ENCODE peak calls at places on chromosomes 7 and 10, in four cellular contexts. E is heart right ventricle, M is hepatocyte, H is astrocyte. V is an unnamed sample. For H3K36me3 and H3K9me3, the result is how much of the 10 kb centered on the place peaks cover.

GRCh38 chr7:1050254-1050906 is 6.0 kb downstream of the GPR146 start:
- DNase-seq in H (no peak), E (no peak), M (no peak), V (no peak)

GRCh38 chr10:127908106-127908957 is 1.4 kb downstream of the PTPRE start:
- DNase-seq in H (peak), E (peak), M (no peak), V (no peak)

GRCh38 chr10:124569623-124570470 is 108.2 kb downstream of the LHPP start:
- DNase-seq in M (no peak), H (no peak), E (no peak), V (no peak)

GRCh38 chr10:12803781-12804180 is 197.7 kb downstream of the CCDC3 start:
- DNase-seq in M (no peak), E (no peak), H (no peak), V (no peak)

GRCh38 chr10:71820966-71821365 is 30.1 kb downstream of the PSAP start:
- DNase-seq in H (no peak), M (no peak), E (no peak), V (no peak)

GRCh38 chr7:51219261-51219988 is 97.2 kb downstream of the COBL start:
- DNase-seq in M (no peak), H (no peak), E (no peak), V (no peak)

GRCh38 chr10:112950714-112951348 is 784 bp downstream of the TCF7L2 start:
- DNase-seq in H (peak), E (peak), M (peak), V (peak)

GRCh38 chr7:96723622-96724021 is 14.0 kb upstream of the SEM1 start:
- DNase-seq in H (no peak), M (no peak), E (no peak), V (no peak)

GRCh38 chr7:3194501-3195141 is 106.4 kb upstream of the SDK1 start:
- DNase-seq in E (no peak), H (peak), M (peak), V (peak)

GRCh38 chr10:339038-339391 is 203.8 kb downstream of the ZMYND11 start:
- DNase-seq in M (no peak), H (no peak), E (no peak), V (no peak)

GRCh38 chr10:46556515-46557318 is at the start of gene GPRIN2:
- DNase-seq in M (peak), E (no peak), H (no peak), V (peak)

GRCh38 chr10:129161184-129161583 is 305.9 kb upstream of the MGMT start:
- DNase-seq in M (peak), H (no peak), E (no peak), V (no peak)

GRCh38 chr10:79149662-79150443 is 81.1 kb downstream of the ZMIZ1 start:
- DNase-seq in H (no peak), E (peak), M (peak), V (peak)

GRCh38 chr7:98021588-98022351 is 31.8 kb upstream of the OCM2 start:
- DNase-seq in H (peak), E (peak), M (peak), V (peak)

GRCh38 chr7:130356760-130357611 is 12.4 kb downstream of the CPA5 start:
- DNase-seq in M (peak), E (no peak), H (peak), V (no peak)

GRCh38 chr7:106563466-106564150 is 97.3 kb downstream of the CCDC71L start:
- DNase-seq in M (peak), H (no peak), E (no peak), V (no peak)

GRCh38 chr7:95927781-95928180 is 155.4 kb downstream of the DYNC1I1 start:
- DNase-seq in E (peak), M (no peak), H (no peak), V (no peak)

GRCh38 chr7:6306471-6306870 is 34.0 kb upstream of the CYTH3 start:
- DNase-seq in E (no peak), M (no peak), H (peak), V (no peak)

GRCh38 chr10:77325233-77325537 is 312.4 kb downstream of the KCNMA1 start:
- DNase-seq in M (no peak), H (no peak), E (no peak), V (no peak)

GRCh38 chr10:82953331-82953730 is 1078.3 kb downstream of the NRG3 start:
- DNase-seq in M (no peak), E (no peak), H (no peak), V (no peak)

GRCh38 chr7:88665892-88666514 is 93.5 kb upstream of the ZNF804B start:
- DNase-seq in H (no peak), E (no peak), M (peak), V (no peak)

GRCh38 chr7:116710764-116711452 is 38.9 kb downstream of the MET start:
- DNase-seq in M (no peak), H (no peak), E (no peak), V (no peak)

GRCh38 chr7:55194522-55194921 is 170.6 kb upstream of the LANCL2 start:
- DNase-seq in H (no peak), E (no peak), M (no peak), V (no peak)

GRCh38 chr7:105087981-105088380 is 74.0 kb downstream of the KMT2E start:
- DNase-seq in M (no peak), E (no peak), H (no peak), V (no peak)

GRCh38 chr7:79495544-79496272 is 42.2 kb upstream of the MAGI2 start:
- DNase-seq in M (no peak), E (no peak), H (peak), V (no peak)

GRCh38 chr7:15397921-15398560 is 163.8 kb downstream of the AGMO start:
- DNase-seq in M (no peak), H (peak), E (no peak), V (no peak)

DNA sequence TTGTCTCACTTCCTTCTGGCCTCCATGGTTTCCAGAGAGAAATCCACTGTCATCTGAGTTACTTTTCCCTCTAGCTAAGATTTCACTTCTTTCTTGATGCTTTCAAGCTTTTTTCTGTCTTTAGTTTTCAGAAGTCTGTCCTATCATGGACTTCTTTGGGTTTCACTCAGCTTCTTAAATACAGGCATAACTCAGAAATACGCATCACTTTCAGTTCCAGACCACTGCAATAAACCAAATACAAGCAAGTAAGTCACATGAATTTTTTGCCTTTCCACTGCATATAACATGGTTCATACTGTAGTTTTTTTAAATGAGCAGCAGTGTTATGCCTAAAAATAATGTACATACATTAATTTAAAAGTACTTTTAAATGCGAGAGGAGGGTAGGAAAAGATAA is 48.7 kb downstream of the STK17A start:
- DNase-seq in M (no peak), H (no peak), E (no peak), V (no peak)
- H3K36me3 ChIP-seq in M (under half), H (half or more), E (half or more), V (under half)

GRCh38 chr7:157002819-157003421 is 7.5 kb downstream of the MNX1 start:
- DNase-seq in H (no peak), E (no peak), M (no peak), V (peak)

GRCh38 chr7:157004839-157005455 is 5.5 kb downstream of the MNX1 start:
- DNase-seq in E (no peak), M (no peak), H (no peak), V (no peak)

GRCh38 chr7:157003445-157004049 is 6.9 kb downstream of the MNX1 start:
- DNase-seq in H (no peak), E (no peak), M (no peak), V (no peak)

GRCh38 chr7:157005456-157006204 is 4.8 kb downstream of the MNX1 start:
- DNase-seq in M (no peak), E (no peak), H (no peak), V (no peak)

GRCh38 chr7:157004050-157004838 is 6.2 kb downstream of the MNX1 start:
- DNase-seq in H (peak), M (no peak), E (no peak), V (no peak)
- H3K9me3 ChIP-seq in H (under half), M (under half), E (under half), V (under half)

GRCh38 chr10:93386496-93387369 is 95.4 kb downstream of the MYOF start:
- DNase-seq in E (no peak), H (no peak), M (no peak), V (no peak)

GRCh38 chr10:93379366-93380042 is 102.6 kb downstream of the MYOF start:
- DNase-seq in M (no peak), H (peak), E (no peak), V (no peak)

GRCh38 chr10:93383562-93383981 is 98.6 kb downstream of the MYOF start:
- DNase-seq in E (peak), M (no peak), H (peak), V (no peak)

GRCh38 chr10:93380043-93380565 is 102.0 kb downstream of the MYOF start:
- DNase-seq in M (no peak), E (no peak), H (no peak), V (no peak)

DNA sequence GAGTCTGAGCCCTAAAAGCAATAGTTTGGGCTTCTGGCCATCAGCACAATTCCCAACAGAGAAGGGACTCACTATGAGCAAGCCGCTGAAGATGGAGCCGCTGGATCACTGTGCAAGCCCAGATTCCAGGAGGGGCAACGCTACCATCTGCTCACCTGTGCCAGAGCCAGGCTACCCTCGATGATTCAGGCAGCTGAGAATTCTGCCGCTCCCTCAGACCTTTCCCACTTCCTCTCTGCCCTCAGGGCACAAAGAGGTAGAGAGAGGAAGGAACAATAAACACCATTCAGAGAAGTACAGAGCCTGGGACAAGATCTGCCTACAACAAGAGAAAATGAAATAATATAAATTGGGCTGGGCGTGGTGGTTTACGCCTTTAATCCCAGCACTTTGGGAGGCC is 98.1 kb downstream of the MYOF start:
- DNase-seq in H (no peak), M (no peak), E (no peak), V (no peak)
- H3K36me3 ChIP-seq in H (half or more), M (under half), E (half or more), V (under half)

DNA sequence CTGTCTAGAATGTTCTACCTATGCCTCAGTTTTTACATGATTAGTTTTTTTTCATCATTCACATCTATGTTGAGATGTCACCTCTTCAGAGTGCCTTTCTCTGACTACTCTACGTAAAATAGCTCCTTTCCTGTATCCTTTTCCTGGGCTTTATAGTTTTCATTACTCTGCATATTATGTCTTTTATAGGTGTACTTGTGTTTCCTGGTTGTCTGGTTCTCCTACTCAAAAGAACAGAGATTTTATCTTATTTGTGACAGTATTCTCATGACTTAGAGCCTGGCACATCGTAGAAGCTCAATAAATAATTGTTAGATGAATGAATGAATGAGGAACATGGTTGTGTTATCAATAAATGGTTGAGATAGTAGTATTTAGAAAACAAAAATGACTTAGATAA is 17.9 kb downstream of the STEAP1 start:
- DNase-seq in E (no peak), M (no peak), H (no peak), V (no peak)
- H3K9me3 ChIP-seq in E (under half), M (under half), H (under half), V (under half)

DNA sequence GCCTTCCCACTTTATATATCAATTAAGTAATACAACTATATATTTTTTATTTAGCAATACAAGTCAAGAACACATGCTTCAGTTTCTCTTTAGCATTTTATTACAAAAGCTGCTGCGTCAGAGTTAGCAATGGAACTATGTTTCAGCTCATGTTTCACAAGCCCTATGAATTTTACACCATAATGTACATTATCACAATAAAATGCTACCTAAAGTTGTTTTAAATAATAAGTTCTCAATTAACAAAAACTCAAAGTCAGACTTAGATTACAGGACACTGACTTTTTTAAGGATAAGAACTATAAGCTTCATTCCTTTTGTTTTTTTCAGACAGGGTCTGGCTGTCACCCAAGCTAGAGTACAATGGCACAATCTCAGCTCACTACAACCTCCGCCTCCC is 52.3 kb downstream of the EZH2 start:
- DNase-seq in M (no peak), H (no peak), E (no peak), V (no peak)
- H3K36me3 ChIP-seq in M (under half), H (under half), E (under half), V (under half)

GRCh38 chr7:154947604-154948003 is 55.3 kb downstream of the PAXIP1 start:
- DNase-seq in H (no peak), E (no peak), M (no peak), V (no peak)

GRCh38 chr7:154950992-154951391 is 51.9 kb downstream of the PAXIP1 start:
- DNase-seq in E (no peak), M (no peak), H (no peak), V (no peak)

GRCh38 chr7:154942718-154943117 is 60.2 kb downstream of the PAXIP1 start:
- DNase-seq in H (no peak), M (no peak), E (no peak), V (no peak)

GRCh38 chr7:154946166-154946565 is 56.8 kb downstream of the PAXIP1 start:
- DNase-seq in H (no peak), E (no peak), M (no peak), V (no peak)
- H3K9me3 ChIP-seq in H (under half), E (under half), M (under half), V (under half)

GRCh38 chr7:151078233-151079040 is 2.2 kb downstream of the FASTK start:
- DNase-seq in M (peak), H (no peak), E (no peak), V (no peak)

GRCh38 chr7:151079199-151079910 is 1.3 kb downstream of the FASTK start:
- DNase-seq in M (no peak), E (no peak), H (no peak), V (no peak)

GRCh38 chr7:151076863-151077704 is 3.5 kb downstream of the FASTK start:
- DNase-seq in H (no peak), M (no peak), E (no peak), V (no peak)

GRCh38 chr7:151075978-151076426 is 4.6 kb downstream of the FASTK start:
- DNase-seq in H (no peak), M (no peak), E (no peak), V (no peak)

GRCh38 chr7:151077705-151078232 is 2.8 kb downstream of the FASTK start:
- DNase-seq in M (no peak), E (no peak), H (no peak), V (no peak)
- H3K36me3 ChIP-seq in M (under half), E (under half), H (under half), V (under half)

DNA sequence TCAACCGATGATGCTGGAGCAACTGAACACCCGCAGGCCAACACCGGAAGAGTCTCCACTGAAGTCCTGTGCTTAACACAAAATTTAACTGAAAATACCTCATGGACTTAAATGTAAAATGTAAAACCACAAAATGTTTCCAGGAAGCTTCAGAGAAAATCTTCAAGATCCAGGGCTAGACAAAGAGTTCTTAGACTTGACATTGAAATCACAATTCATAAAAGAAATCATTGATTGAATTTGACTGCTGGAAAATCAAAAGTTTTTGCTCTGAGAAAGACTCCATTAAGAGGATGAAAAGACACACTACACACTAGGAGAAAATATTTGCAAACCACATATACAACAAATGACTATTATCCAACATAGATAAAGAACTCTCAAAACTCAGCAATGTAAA is 234.7 kb upstream of the PPP2R2D start:
- DNase-seq in H (no peak), E (no peak), M (no peak), V (no peak)
- H3K9me3 ChIP-seq in H (under half), E (under half), M (under half), V (under half)

GRCh38 chr10:27138277-27138676 is 15.9 kb downstream of the YME1L1 start:
- DNase-seq in H (no peak), E (no peak), M (no peak), V (no peak)
- H3K36me3 ChIP-seq in H (half or more), E (half or more), M (under half), V (under half)

GRCh38 chr10:18561861-18562551 is 89.4 kb downstream of the NSUN6 start:
- DNase-seq in E (no peak), H (no peak), M (no peak), V (no peak)

GRCh38 chr10:18556522-18557147 is 94.8 kb downstream of the NSUN6 start:
- DNase-seq in M (no peak), H (no peak), E (no peak), V (no peak)

GRCh38 chr10:18563003-18563726 is 88.2 kb downstream of the NSUN6 start:
- DNase-seq in H (no peak), M (no peak), E (no peak), V (no peak)

GRCh38 chr10:18554479-18554878 is 96.9 kb downstream of the NSUN6 start:
- DNase-seq in H (no peak), E (no peak), M (no peak), V (no peak)

GRCh38 chr10:18557960-18558359 is 93.4 kb downstream of the NSUN6 start:
- DNase-seq in H (no peak), E (no peak), M (no peak), V (no peak)
- H3K9me3 ChIP-seq in H (under half), E (under half), M (under half), V (under half)